ENCODE peak calls at places on chromosome 11, in eight cellular contexts. One of them, this sample, is unnamed.

GRCh38 chr11:45017329-45017728 is 66.6 kb upstream of the TP53I11 start:
- DNase-seq in CD8-positive, alpha-beta T cell: no peak
- DNase-seq in type B pancreatic cell: no peak
- DNase-seq in PC-3: no peak
- DNase-seq in left cardiac atrium: no peak
- DNase-seq in ureter: no peak
- DNase-seq in T1000: no peak
- DNase-seq in lower lobe of right lung: no peak
- DNase-seq in this sample: no peak

GRCh38 chr11:12160680-12161079 is 50.3 kb downstream of the MICAL2 start:
- DNase-seq in type B pancreatic cell: no peak
- DNase-seq in CD8-positive, alpha-beta T cell: no peak
- DNase-seq in left cardiac atrium: no peak
- DNase-seq in ureter: no peak
- DNase-seq in PC-3: no peak
- DNase-seq in lower lobe of right lung: peak; percentile 67
- DNase-seq in T1000: peak; percentile 18
- DNase-seq in this sample: peak; percentile 10

GRCh38 chr11:73453562-73453961 is 77.4 kb downstream of the RELT start:
- DNase-seq in left cardiac atrium: no peak
- DNase-seq in lower lobe of right lung: no peak
- DNase-seq in T1000: no peak
- DNase-seq in type B pancreatic cell: no peak
- DNase-seq in CD8-positive, alpha-beta T cell: no peak
- DNase-seq in ureter: no peak
- DNase-seq in PC-3: no peak
- DNase-seq in this sample: no peak

GRCh38 chr11:23865341-23865975 is 631.4 kb upstream of the LUZP2 start:
- DNase-seq in type B pancreatic cell: no peak
- DNase-seq in ureter: no peak
- DNase-seq in T1000: no peak
- DNase-seq in left cardiac atrium: no peak
- DNase-seq in CD8-positive, alpha-beta T cell: no peak
- DNase-seq in PC-3: peak; percentile 68
- DNase-seq in lower lobe of right lung: no peak
- DNase-seq in this sample: no peak

GRCh38 chr11:96084610-96085348 is 160.9 kb upstream of the MTMR2 start:
- DNase-seq in type B pancreatic cell: no peak
- DNase-seq in T1000: no peak
- DNase-seq in PC-3: no peak
- DNase-seq in ureter: no peak
- DNase-seq in lower lobe of right lung: no peak
- DNase-seq in left cardiac atrium: no peak
- DNase-seq in CD8-positive, alpha-beta T cell: no peak
- DNase-seq in this sample: no peak

GRCh38 chr11:27933992-27934829 is 173.7 kb downstream of the KIF18A start:
- DNase-seq in lower lobe of right lung: no peak
- DNase-seq in T1000: peak; percentile 81
- DNase-seq in CD8-positive, alpha-beta T cell: no peak
- DNase-seq in type B pancreatic cell: no peak
- DNase-seq in PC-3: peak; percentile 81
- DNase-seq in ureter: peak; percentile 42
- DNase-seq in left cardiac atrium: no peak
- DNase-seq in this sample: no peak

GRCh38 chr11:129896062-129896461 is 684 bp upstream of the NFRKB start:
- DNase-seq in ureter: no peak
- DNase-seq in PC-3: no peak
- DNase-seq in left cardiac atrium: peak; percentile 32
- DNase-seq in T1000: no peak
- DNase-seq in CD8-positive, alpha-beta T cell: no peak
- DNase-seq in lower lobe of right lung: peak; percentile 57
- DNase-seq in type B pancreatic cell: no peak
- DNase-seq in this sample: no peak

GRCh38 chr11:41622707-41623359 is 163.4 kb upstream of the LRRC4C start:
- DNase-seq in CD8-positive, alpha-beta T cell: no peak
- DNase-seq in type B pancreatic cell: no peak
- DNase-seq in ureter: no peak
- DNase-seq in left cardiac atrium: no peak
- DNase-seq in PC-3: no peak
- DNase-seq in T1000: no peak
- DNase-seq in lower lobe of right lung: no peak
- DNase-seq in this sample: no peak

GRCh38 chr11:57439786-57440185 is 12.9 kb upstream of the SLC43A3 start:
- DNase-seq in ureter: no peak
- DNase-seq in CD8-positive, alpha-beta T cell: no peak
- DNase-seq in type B pancreatic cell: no peak
- DNase-seq in left cardiac atrium: no peak
- DNase-seq in lower lobe of right lung: no peak
- DNase-seq in T1000: no peak
- DNase-seq in PC-3: no peak
- DNase-seq in this sample: no peak

GRCh38 chr11:47571012-47571729 is 5.8 kb downstream of the PTPMT1 start:
- DNase-seq in left cardiac atrium: no peak
- DNase-seq in ureter: no peak
- DNase-seq in lower lobe of right lung: no peak
- DNase-seq in type B pancreatic cell: no peak
- DNase-seq in PC-3: no peak
- DNase-seq in T1000: no peak
- DNase-seq in CD8-positive, alpha-beta T cell: no peak
- DNase-seq in this sample: no peak

GRCh38 chr11:110317516-110317932 is 21.1 kb upstream of the RDX start:
- DNase-seq in ureter: no peak
- DNase-seq in T1000: no peak
- DNase-seq in left cardiac atrium: no peak
- DNase-seq in CD8-positive, alpha-beta T cell: no peak
- DNase-seq in lower lobe of right lung: no peak
- DNase-seq in type B pancreatic cell: no peak
- DNase-seq in PC-3: peak; percentile 51
- DNase-seq in this sample: no peak

GRCh38 chr11:77215106-77215505 is 86.4 kb downstream of the GDPD4 start:
- DNase-seq in PC-3: no peak
- DNase-seq in CD8-positive, alpha-beta T cell: no peak
- DNase-seq in lower lobe of right lung: no peak
- DNase-seq in ureter: no peak
- DNase-seq in type B pancreatic cell: no peak
- DNase-seq in left cardiac atrium: no peak
- DNase-seq in T1000: no peak
- DNase-seq in this sample: no peak